ENCODE peak calls at places on chromosome 5, in four cellular contexts. N, Q, F and K are unnamed samples.

GRCh38 chr5:143653256-143653655 is 158.7 kb upstream of the HMHB1 start:
- DNase-seq in N (no peak), Q (no peak), F (no peak), K (no peak)

GRCh38 chr5:160001457-160001856 is 7.5 kb upstream of the TTC1 start:
- DNase-seq in N (no peak), Q (peak; percentile 42), F (no peak), K (no peak)

GRCh38 chr5:102450313-102450990 is 48.3 kb downstream of the SLCO6A1 start:
- DNase-seq in N (no peak), Q (no peak), F (no peak), K (peak; percentile 0)

GRCh38 chr5:72159501-72159911 is 52.2 kb downstream of the MAP1B start:
- DNase-seq in N (no peak), Q (no peak), F (no peak), K (peak; percentile 66)

GRCh38 chr5:168916266-168916665 is 337.1 kb upstream of the PANK3 start:
- DNase-seq in N (peak; percentile 18), Q (peak; percentile 45), F (no peak), K (peak; percentile 46)

GRCh38 chr5:87361536-87362213 is 51.1 kb downstream of the CCNH start:
- DNase-seq in N (no peak), Q (no peak), F (no peak), K (no peak)

GRCh38 chr5:111411321-111411720 is 101.0 kb downstream of the STARD4 start:
- DNase-seq in N (no peak), Q (no peak), F (no peak), K (no peak)

GRCh38 chr5:158942217-158942616 is 157.5 kb downstream of the EBF1 start:
- DNase-seq in N (no peak), Q (no peak), F (no peak), K (peak; percentile 28)

GRCh38 chr5:145991044-145991575 is 54.7 kb downstream of the SH3RF2 start:
- DNase-seq in N (no peak), Q (no peak), F (no peak), K (peak; percentile 20)

GRCh38 chr5:78841767-78842166 is 143.3 kb downstream of the ARSB start:
- DNase-seq in N (no peak), Q (no peak), F (no peak), K (no peak)

GRCh38 chr5:76641514-76642120 is 18.4 kb upstream of the F2RL2 start:
- DNase-seq in N (peak; percentile 27), Q (peak; percentile 92), F (peak; percentile 58), K (peak; percentile 81)

GRCh38 chr5:146860213-146860891 is 18.2 kb downstream of the PPP2R2B start:
- DNase-seq in N (no peak), Q (no peak), F (no peak), K (peak; percentile 15)

GRCh38 chr5:98791110-98791509 is 17.6 kb downstream of the RGMB start:
- DNase-seq in N (no peak), Q (no peak), F (no peak), K (no peak)

GRCh38 chr5:132386644-132387286 is 17.3 kb downstream of the SLC22A5 start:
- DNase-seq in N (peak; percentile 47), Q (peak; percentile 82), F (peak; percentile 45), K (peak; percentile 73)

GRCh38 chr5:172868924-172869565 is 35.0 kb downstream of the ERGIC1 start:
- DNase-seq in N (peak; percentile 75), Q (peak; percentile 41), F (peak; percentile 51), K (peak; percentile 98)

GRCh38 chr5:180174587-180174972 is 34.4 kb downstream of the RASGEF1C start:
- DNase-seq in N (no peak), Q (no peak), F (no peak), K (no peak)

GRCh38 chr5:131647078-131647769 is 12.2 kb upstream of the RAPGEF6 start:
- DNase-seq in N (no peak), Q (no peak), F (no peak), K (no peak)

GRCh38 chr5:74673011-74673790 is 11.8 kb upstream of the HEXB start:
- DNase-seq in N (no peak), Q (no peak), F (no peak), K (peak; percentile 73)

GRCh38 chr5:74669824-74670223 is 15.2 kb upstream of the HEXB start:
- DNase-seq in N (no peak), Q (no peak), F (no peak), K (no peak)

GRCh38 chr5:74667396-74667795 is 17.6 kb upstream of the HEXB start:
- DNase-seq in N (no peak), Q (no peak), F (no peak), K (peak; percentile 33)

GRCh38 chr5:74670377-74671038 is 14.5 kb upstream of the HEXB start:
- DNase-seq in N (no peak), Q (no peak), F (no peak), K (no peak)

DNA sequence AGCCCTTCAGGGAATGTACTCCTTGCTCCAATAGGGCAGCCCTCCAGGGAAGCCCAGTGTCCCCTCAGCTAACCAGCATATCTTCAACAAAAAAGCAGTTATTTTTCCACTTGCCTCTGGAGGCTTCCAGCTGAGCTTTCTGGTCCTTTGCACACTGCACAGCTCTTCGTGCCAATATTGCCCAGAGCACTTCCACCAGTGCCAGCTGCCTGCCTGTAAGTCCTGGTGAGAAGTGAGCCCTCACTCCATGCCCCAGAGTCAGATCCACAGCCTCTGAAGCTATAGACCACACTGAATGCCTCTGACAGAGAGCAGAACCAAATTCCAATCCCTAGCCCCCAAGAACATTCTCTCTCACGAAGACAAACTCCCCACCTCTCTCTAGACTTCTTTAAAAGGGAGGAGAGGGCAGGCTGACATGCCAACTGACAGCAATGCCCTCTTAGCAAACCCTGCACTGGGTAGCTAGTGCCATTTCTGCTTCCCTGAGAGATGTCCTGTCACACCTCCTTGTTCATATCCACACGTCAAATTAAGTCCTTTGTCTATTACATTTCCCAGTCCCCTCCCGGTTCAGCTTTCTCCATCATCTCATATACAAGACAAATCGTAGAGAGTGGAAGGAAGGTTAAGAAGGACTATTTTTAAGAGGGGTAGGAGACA is 12.7 kb upstream of the HEXB start:
- DNase-seq in N (no peak), Q (no peak), F (no peak), K (no peak)
- H3K4me3 ChIP-seq in N (no peak overlapping the region), Q (no peak overlapping the region), F (no peak overlapping the region), K (no peak overlapping the region)

DNA sequence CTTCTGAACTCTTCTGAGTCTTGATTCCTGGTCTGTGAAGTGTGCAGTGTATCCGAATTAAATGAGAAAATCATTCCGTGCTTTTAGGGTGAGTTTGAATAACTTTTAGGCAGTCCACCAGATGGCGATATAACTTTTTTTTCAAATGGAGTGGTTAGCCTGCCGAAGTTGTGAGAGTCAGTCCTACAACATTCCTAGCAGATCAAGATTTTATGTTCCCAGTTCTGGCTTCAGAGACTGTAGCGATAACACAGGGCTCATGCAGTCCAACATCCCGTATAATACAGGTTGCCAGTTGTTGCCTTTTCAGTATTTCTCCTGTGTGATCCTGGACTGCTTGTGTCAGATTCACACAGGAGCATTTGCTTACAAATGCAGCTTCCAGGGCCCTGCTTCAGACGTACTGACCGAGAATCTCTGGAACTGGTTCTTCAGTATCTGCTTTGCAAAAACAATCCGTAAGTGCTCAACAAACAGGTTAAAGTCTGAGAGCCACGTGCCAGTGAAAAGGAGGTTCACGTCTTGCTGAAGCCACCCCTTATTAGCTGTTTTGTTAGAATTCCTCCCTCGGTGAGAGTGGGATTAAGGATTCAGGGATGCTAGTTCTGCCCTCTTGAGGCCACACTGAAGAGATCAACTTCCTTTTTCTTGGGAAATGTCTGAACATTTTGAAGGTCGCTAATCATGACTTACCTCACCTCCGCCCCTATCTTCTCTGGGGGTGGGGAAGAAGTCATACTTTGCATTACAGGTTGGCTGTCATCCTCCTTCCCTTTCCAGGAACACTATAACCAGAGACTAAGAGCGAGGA is 22.8 kb downstream of the SMIM3 start:
- DNase-seq in N (no peak), Q (peak; percentile 28), F (peak; percentile 34), K (peak; percentile 80)
- TF ChIP-seq CTCF in N (peak; percentile 64), Q (peak; percentile 28), F (peak; percentile 51), K (peak; percentile 59)

DNA sequence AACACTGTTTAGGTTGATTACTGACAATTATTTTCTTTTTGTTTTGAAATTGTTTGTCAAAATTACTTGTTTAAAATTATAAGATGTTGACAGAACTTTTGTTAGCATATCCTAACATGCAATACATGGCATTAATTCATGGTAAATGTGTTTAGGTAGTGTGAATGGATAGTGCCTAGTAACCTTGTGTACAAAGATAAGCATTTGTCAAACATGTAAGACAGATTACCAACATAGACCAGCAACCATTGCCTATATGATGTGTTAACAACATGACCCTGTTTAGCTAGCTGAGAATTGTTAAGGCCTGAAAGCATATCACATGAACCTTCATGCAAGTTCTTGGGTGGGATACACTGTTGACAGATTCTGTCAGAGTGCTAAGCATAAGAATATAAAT is 13.4 kb downstream of the MAN2A1 start:
- DNase-seq in N (no peak), Q (no peak), F (no peak), K (no peak)
- H3K4me3 ChIP-seq in N (no peak overlapping the region), Q (no peak overlapping the region), F (no peak overlapping the region), K (no peak overlapping the region)

GRCh38 chr5:57432876-57433275 is 49.7 kb downstream of the ACTBL2 start:
- DNase-seq in N (no peak), Q (no peak), F (no peak), K (peak; percentile 34)
- TF ChIP-seq CTCF in N (no peak), Q (no peak), F (no peak), K (peak; percentile 21)

DNA sequence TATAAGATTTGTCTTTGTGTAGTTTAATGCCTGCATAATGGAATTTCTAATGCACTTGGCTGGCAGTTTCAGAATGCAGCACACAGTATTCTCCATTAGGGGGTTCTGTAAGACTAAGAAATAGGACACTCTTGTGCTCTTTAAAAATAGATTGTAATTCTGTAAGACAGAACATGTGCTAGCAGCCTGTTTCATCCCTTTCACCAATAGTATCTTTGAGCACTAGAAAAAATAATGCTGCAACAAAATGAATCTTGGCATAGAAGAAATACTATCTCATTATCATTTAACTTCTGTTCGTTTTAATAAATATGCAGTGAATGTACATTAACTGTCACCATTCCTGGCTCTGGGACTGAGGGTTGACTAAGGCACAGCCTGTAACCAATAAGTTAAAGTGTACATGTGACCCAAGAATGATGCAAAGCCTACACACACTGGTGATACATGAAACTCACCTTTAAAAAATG is 23.8 kb upstream of the ZNF622 start:
- DNase-seq in N (no peak), Q (peak; percentile 50), F (no peak), K (peak; percentile 66)
- H3K4me3 ChIP-seq in N (no peak overlapping the region), Q (no peak overlapping the region), F (no peak overlapping the region), K (no peak overlapping the region)

GRCh38 chr5:173886157-173886556 is 2.0 kb upstream of the CPEB4 start:
- DNase-seq in N (no peak), Q (no peak), F (no peak), K (no peak)
- TF ChIP-seq CTCF in N (no peak), Q (no peak), F (no peak), K (no peak)

DNA sequence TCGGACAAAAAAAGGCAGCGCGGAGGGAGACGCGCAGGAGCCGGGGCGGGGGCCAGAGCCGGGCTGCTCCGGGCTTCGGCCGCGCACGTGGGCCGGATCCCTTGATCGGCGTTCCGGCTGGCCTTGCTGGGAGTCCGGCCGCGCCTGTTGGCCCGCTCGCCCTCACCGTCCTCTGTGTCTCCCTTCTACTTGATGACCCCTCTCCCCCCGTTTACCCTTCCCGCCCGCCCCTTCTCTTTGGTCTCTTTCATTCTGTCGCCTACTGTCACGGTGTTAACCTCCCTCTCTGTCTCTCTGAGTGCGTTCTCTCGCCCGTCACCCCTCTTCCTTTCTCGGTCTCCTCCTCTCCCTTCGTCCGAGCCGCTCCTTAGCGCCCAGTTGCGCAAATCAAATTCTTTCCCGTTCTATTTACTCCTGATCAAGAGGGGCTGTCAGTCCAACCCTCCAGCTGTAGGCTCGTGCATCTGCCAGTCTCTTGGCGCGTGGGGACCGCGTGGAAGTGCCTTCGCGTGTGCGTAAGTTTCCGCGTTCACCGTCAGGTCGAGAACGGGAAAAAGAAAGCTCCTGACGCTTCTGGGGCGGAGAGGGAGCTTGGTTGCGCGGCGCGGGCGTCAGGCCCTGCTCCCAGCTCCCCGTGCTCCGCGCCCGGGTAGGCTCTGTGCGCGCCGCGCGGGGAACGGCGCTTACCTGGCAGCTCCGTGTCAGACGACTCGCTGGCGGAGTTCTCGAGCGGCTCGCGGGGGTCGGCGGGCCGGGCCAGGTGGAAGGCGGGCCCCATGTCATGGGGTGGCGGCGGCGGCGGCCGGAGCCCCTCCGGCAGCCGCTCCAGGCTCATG is 784 bp downstream of the PITX1 start:
- DNase-seq in N (no peak), Q (peak; percentile 22), F (no peak), K (peak; percentile 12)
- H3K4me3 ChIP-seq in N (peak overlapping the region; percentile 62), Q (peak overlapping the region; percentile 28), F (peak overlapping the region; percentile 56), K (peak overlapping the region; percentile 2)